ENCODE peak calls at places on chromosomes 6 and 20, in six cellular contexts. H is CD4-positive, alpha-beta T cell; F is midbrain; R is kidney; E is activated CD4-positive, alpha-beta T cell treated with anti-CD3 and anti-CD28 coated beads, Interleukin-2, amount 50 U/mL, for 24 hours; P is NCI-H1930. G is an unnamed sample.

GRCh38 chr6:41732601-41733348 is 2.6 kb downstream of the TFEB start:
- DNase-seq in P (no peak), H (peak), R (no peak), F (no peak), E (peak), G (no peak)

GRCh38 chr20:54914995-54915394 is 439.6 kb downstream of the DOK5 start:
- DNase-seq in R (no peak), H (no peak), E (no peak), P (no peak), F (no peak), G (no peak)

GRCh38 chr20:44035924-44036323 is 121.3 kb downstream of the TOX2 start:
- DNase-seq in F (no peak), H (no peak), E (no peak), P (no peak), R (no peak), G (no peak)

GRCh38 chr6:130033999-130034814 is 15.8 kb downstream of the L3MBTL3 start:
- DNase-seq in E (no peak), F (no peak), R (no peak), H (no peak), P (no peak), G (no peak)

GRCh38 chr20:19973920-19974620 is 43.1 kb upstream of the NAA20 start:
- DNase-seq in H (no peak), E (no peak), P (no peak), F (peak), R (peak), G (peak)

GRCh38 chr6:168186438-168186837 is 107.4 kb upstream of the FRMD1 start:
- DNase-seq in H (no peak), E (no peak), R (no peak), P (no peak), F (no peak), G (no peak)

GRCh38 chr6:72418495-72418894 is 203.4 kb upstream of the KCNQ5 start:
- DNase-seq in R (no peak), F (no peak), H (no peak), P (no peak), E (no peak), G (no peak)

GRCh38 chr20:63155266-63156165 is 60.4 kb downstream of the YTHDF1 start:
- DNase-seq in R (peak), P (no peak), E (no peak), F (no peak), H (no peak), G (no peak)

GRCh38 chr6:55438217-55438616 is 110.9 kb downstream of the GFRAL start:
- DNase-seq in P (no peak), E (no peak), R (no peak), F (no peak), H (no peak), G (no peak)

GRCh38 chr20:63706852-63707557 is 771 bp downstream of the ARFRP1 start:
- DNase-seq in P (no peak), H (peak), E (no peak), F (no peak), R (peak), G (peak)